ENCODE peak calls at places on chromosomes 12 and 14, in five cellular contexts. One of them, this sample, is unnamed.

GRCh38 chr14:101495284-101495683 is 66.0 kb upstream of the DIO3 start:
- DNase-seq in lung: no peak
- DNase-seq in prostate gland: no peak
- DNase-seq in astrocyte of the spinal cord: no peak
- DNase-seq in fibroblast of mammary gland: no peak
- DNase-seq in this sample: no peak

GRCh38 chr12:14853966-14854365 is 10.6 kb upstream of the ART4 start:
- DNase-seq in lung: no peak
- DNase-seq in prostate gland: no peak
- DNase-seq in astrocyte of the spinal cord: no peak
- DNase-seq in fibroblast of mammary gland: no peak
- DNase-seq in this sample: peak

GRCh38 chr12:52390739-52391617 is 5.5 kb upstream of the KRT84 start:
- DNase-seq in lung: no peak
- DNase-seq in prostate gland: no peak
- DNase-seq in astrocyte of the spinal cord: no peak
- DNase-seq in fibroblast of mammary gland: peak
- DNase-seq in this sample: peak

GRCh38 chr12:40393031-40393430 is 168.2 kb downstream of the LRRK2 start:
- DNase-seq in lung: no peak
- DNase-seq in prostate gland: no peak
- DNase-seq in astrocyte of the spinal cord: no peak
- DNase-seq in fibroblast of mammary gland: no peak
- DNase-seq in this sample: no peak

GRCh38 chr14:54338696-54339317 is 58.0 kb upstream of the CDKN3 start:
- DNase-seq in lung: peak
- DNase-seq in prostate gland: no peak
- DNase-seq in astrocyte of the spinal cord: peak
- DNase-seq in fibroblast of mammary gland: peak
- DNase-seq in this sample: peak

GRCh38 chr14:61663312-61663974 is 31.9 kb upstream of the HIF1A start:
- DNase-seq in lung: no peak
- DNase-seq in prostate gland: no peak
- DNase-seq in astrocyte of the spinal cord: no peak
- DNase-seq in fibroblast of mammary gland: no peak
- DNase-seq in this sample: no peak

GRCh38 chr14:69312608-69313007 is 52.6 kb downstream of the GALNT16 start:
- DNase-seq in lung: no peak
- DNase-seq in prostate gland: peak
- DNase-seq in astrocyte of the spinal cord: no peak
- DNase-seq in fibroblast of mammary gland: no peak
- DNase-seq in this sample: no peak

GRCh38 chr12:119652665-119653064 is 15.3 kb upstream of the PRKAB1 start:
- DNase-seq in lung: no peak
- DNase-seq in prostate gland: no peak
- DNase-seq in astrocyte of the spinal cord: no peak
- DNase-seq in fibroblast of mammary gland: no peak
- DNase-seq in this sample: no peak

GRCh38 chr14:70754989-70755388 is 54.3 kb downstream of the MAP3K9 start:
- DNase-seq in lung: peak
- DNase-seq in prostate gland: peak
- DNase-seq in astrocyte of the spinal cord: peak
- DNase-seq in fibroblast of mammary gland: no peak
- DNase-seq in this sample: peak

GRCh38 chr12:108043750-108044149 is 85.3 kb upstream of the WSCD2 start:
- DNase-seq in lung: no peak
- DNase-seq in prostate gland: no peak
- DNase-seq in astrocyte of the spinal cord: no peak
- DNase-seq in fibroblast of mammary gland: no peak
- DNase-seq in this sample: no peak

GRCh38 chr14:103057028-103057371 is 349 bp downstream of the CDC42BPB start:
- DNase-seq in lung: no peak
- DNase-seq in prostate gland: no peak
- DNase-seq in astrocyte of the spinal cord: peak
- DNase-seq in fibroblast of mammary gland: no peak
- DNase-seq in this sample: no peak

GRCh38 chr12:13375583-13376413 is 179.3 kb downstream of the EMP1 start:
- DNase-seq in lung: no peak
- DNase-seq in prostate gland: no peak
- DNase-seq in astrocyte of the spinal cord: no peak
- DNase-seq in fibroblast of mammary gland: no peak
- DNase-seq in this sample: no peak

GRCh38 chr12:103793046-103793445 is 48.0 kb downstream of the NT5DC3 start:
- DNase-seq in lung: no peak
- DNase-seq in prostate gland: no peak
- DNase-seq in astrocyte of the spinal cord: no peak
- DNase-seq in fibroblast of mammary gland: no peak
- DNase-seq in this sample: no peak

GRCh38 chr14:79598339-79598738 is 613.0 kb downstream of the DIO2 start:
- DNase-seq in lung: no peak
- DNase-seq in prostate gland: no peak
- DNase-seq in astrocyte of the spinal cord: peak
- DNase-seq in fibroblast of mammary gland: peak
- DNase-seq in this sample: peak

GRCh38 chr14:38910092-38910491 is 192.9 kb downstream of the SEC23A start:
- DNase-seq in lung: no peak
- DNase-seq in prostate gland: no peak
- DNase-seq in astrocyte of the spinal cord: no peak
- DNase-seq in fibroblast of mammary gland: no peak
- DNase-seq in this sample: no peak

GRCh38 chr12:109765493-109765810 is 51.8 kb downstream of the FAM222A start:
- DNase-seq in lung: no peak
- DNase-seq in prostate gland: no peak
- DNase-seq in astrocyte of the spinal cord: no peak
- DNase-seq in fibroblast of mammary gland: no peak
- DNase-seq in this sample: no peak

GRCh38 chr14:103562135-103562384 is 397 bp downstream of the BAG5 start:
- DNase-seq in lung: no peak
- DNase-seq in prostate gland: no peak
- DNase-seq in astrocyte of the spinal cord: no peak
- DNase-seq in fibroblast of mammary gland: no peak
- DNase-seq in this sample: peak

GRCh38 chr12:10115890-10116289 is 14.1 kb downstream of the CLEC7A start:
- DNase-seq in lung: no peak
- DNase-seq in prostate gland: no peak
- DNase-seq in astrocyte of the spinal cord: no peak
- DNase-seq in fibroblast of mammary gland: no peak
- DNase-seq in this sample: no peak

GRCh38 chr12:68803948-68804653 is 3.9 kb upstream of the MDM2 start:
- DNase-seq in lung: no peak
- DNase-seq in prostate gland: no peak
- DNase-seq in astrocyte of the spinal cord: no peak
- DNase-seq in fibroblast of mammary gland: no peak
- DNase-seq in this sample: no peak

GRCh38 chr12:52197371-52198231 is 5.8 kb upstream of the KRT80 start:
- DNase-seq in lung: peak
- DNase-seq in prostate gland: no peak
- DNase-seq in astrocyte of the spinal cord: no peak
- DNase-seq in fibroblast of mammary gland: no peak
- DNase-seq in this sample: no peak

GRCh38 chr14:51498411-51499227 is 153.1 kb upstream of the FRMD6 start:
- DNase-seq in lung: no peak
- DNase-seq in prostate gland: peak
- DNase-seq in astrocyte of the spinal cord: no peak
- DNase-seq in fibroblast of mammary gland: peak
- DNase-seq in this sample: peak

GRCh38 chr14:69529563-69529962 is 45.0 kb downstream of the PLEKHD1 start:
- DNase-seq in lung: no peak
- DNase-seq in prostate gland: no peak
- DNase-seq in astrocyte of the spinal cord: no peak
- DNase-seq in fibroblast of mammary gland: no peak
- DNase-seq in this sample: no peak

GRCh38 chr14:68312884-68313725 is 479.8 kb downstream of the ZFP36L1 start:
- DNase-seq in lung: no peak
- DNase-seq in prostate gland: no peak
- DNase-seq in astrocyte of the spinal cord: no peak
- DNase-seq in fibroblast of mammary gland: no peak
- DNase-seq in this sample: no peak

GRCh38 chr12:457676-458075 is 2.1 kb upstream of the B4GALNT3 start:
- DNase-seq in lung: no peak
- DNase-seq in prostate gland: no peak
- DNase-seq in astrocyte of the spinal cord: no peak
- DNase-seq in fibroblast of mammary gland: no peak
- DNase-seq in this sample: no peak

GRCh38 chr12:124480469-124481256 is 86.7 kb downstream of the NCOR2 start:
- DNase-seq in lung: no peak
- DNase-seq in prostate gland: no peak
- DNase-seq in astrocyte of the spinal cord: peak
- DNase-seq in fibroblast of mammary gland: peak
- DNase-seq in this sample: peak

GRCh38 chr14:98698341-98698740 is 573.7 kb downstream of the BCL11B start:
- DNase-seq in lung: no peak
- DNase-seq in prostate gland: no peak
- DNase-seq in astrocyte of the spinal cord: no peak
- DNase-seq in fibroblast of mammary gland: no peak
- DNase-seq in this sample: no peak

GRCh38 chr12:71854594-71854993 is 15.0 kb downstream of the TBC1D15 start:
- DNase-seq in lung: no peak
- DNase-seq in prostate gland: no peak
- DNase-seq in astrocyte of the spinal cord: no peak
- DNase-seq in fibroblast of mammary gland: no peak
- DNase-seq in this sample: no peak

GRCh38 chr14:35827678-35828472 is 1.7 kb downstream of the BRMS1L start:
- DNase-seq in lung: no peak
- DNase-seq in prostate gland: no peak
- DNase-seq in astrocyte of the spinal cord: no peak
- DNase-seq in fibroblast of mammary gland: no peak
- DNase-seq in this sample: no peak

GRCh38 chr12:102543494-102543893 is 63.1 kb upstream of the IGF1 start:
- DNase-seq in lung: no peak
- DNase-seq in prostate gland: no peak
- DNase-seq in astrocyte of the spinal cord: no peak
- DNase-seq in fibroblast of mammary gland: no peak
- DNase-seq in this sample: no peak

GRCh38 chr14:28757790-28758189 is 8.8 kb upstream of the FOXG1 start:
- DNase-seq in lung: no peak
- DNase-seq in prostate gland: no peak
- DNase-seq in astrocyte of the spinal cord: no peak
- DNase-seq in fibroblast of mammary gland: no peak
- DNase-seq in this sample: no peak

GRCh38 chr14:28755198-28755794 is 11.3 kb upstream of the FOXG1 start:
- DNase-seq in lung: no peak
- DNase-seq in prostate gland: no peak
- DNase-seq in astrocyte of the spinal cord: no peak
- DNase-seq in fibroblast of mammary gland: no peak
- DNase-seq in this sample: no peak

GRCh38 chr14:28755930-28756895 is 10.4 kb upstream of the FOXG1 start:
- DNase-seq in lung: no peak
- DNase-seq in prostate gland: no peak
- DNase-seq in astrocyte of the spinal cord: no peak
- DNase-seq in fibroblast of mammary gland: no peak
- DNase-seq in this sample: no peak

GRCh38 chr14:28758253-28758915 is 8.2 kb upstream of the FOXG1 start:
- DNase-seq in lung: no peak
- DNase-seq in prostate gland: no peak
- DNase-seq in astrocyte of the spinal cord: peak
- DNase-seq in fibroblast of mammary gland: no peak
- DNase-seq in this sample: no peak

DNA sequence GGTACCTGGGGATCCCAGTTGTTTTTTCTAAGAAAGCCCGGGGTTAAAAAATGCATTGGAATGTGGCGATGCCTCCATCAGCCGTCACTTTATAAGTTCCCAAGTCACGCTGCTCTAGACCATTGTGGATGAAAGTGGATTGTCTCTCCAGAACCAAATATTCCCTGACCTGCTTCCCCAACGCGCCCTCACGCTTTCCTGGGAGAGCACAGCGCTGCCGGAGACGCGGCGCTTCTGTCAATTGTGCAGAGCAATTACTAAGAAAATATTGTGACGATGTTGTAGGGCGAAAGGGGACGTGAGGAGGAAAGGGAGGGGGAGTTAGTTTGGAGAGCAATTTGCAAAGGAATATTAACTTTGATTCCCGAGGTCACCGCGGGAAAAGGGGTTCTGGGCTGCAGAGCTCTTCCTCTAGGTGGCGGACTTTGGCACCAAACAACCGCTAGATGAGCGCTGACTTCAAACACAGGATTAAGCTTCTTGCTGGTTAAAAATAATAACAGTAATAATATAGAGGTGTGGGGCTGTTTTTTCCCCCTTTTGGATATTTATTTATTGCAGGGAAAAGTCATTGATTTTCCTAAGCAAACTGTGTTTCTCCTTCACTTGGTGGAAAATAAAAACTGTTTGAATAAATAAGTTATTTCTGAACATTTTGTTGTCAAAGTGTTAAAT is 9.6 kb upstream of the FOXG1 start:
- DNase-seq in lung: no peak
- DNase-seq in prostate gland: no peak
- DNase-seq in astrocyte of the spinal cord: peak
- DNase-seq in fibroblast of mammary gland: peak
- DNase-seq in this sample: peak
- H3K4me3 ChIP-seq in lung: no peak
- H3K4me3 ChIP-seq in prostate gland: no peak
- H3K4me3 ChIP-seq in astrocyte of the spinal cord: no peak
- H3K4me3 ChIP-seq in fibroblast of mammary gland: no peak
- H3K4me3 ChIP-seq in this sample: peak

DNA sequence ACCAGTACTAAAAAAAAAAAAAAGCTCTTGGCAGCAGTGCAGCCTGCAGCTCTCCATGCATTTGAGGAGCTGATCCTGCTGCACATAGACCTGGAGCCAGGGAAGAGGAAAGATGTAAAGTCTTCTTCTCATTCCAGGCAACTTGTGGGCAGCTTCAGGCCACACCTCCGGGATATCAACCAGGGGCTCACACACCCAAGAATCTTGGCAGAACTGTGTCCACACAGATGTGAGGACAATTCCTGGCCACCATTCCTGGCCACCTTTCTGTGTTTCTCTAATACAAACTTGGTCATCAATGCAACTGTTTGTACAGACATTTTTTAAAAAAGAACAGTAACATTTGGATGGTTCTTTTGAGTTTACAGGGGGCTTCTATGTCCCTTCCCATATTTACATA is 72.7 kb downstream of the TMEM132C start:
- DNase-seq in lung: no peak
- DNase-seq in prostate gland: no peak
- DNase-seq in astrocyte of the spinal cord: no peak
- DNase-seq in fibroblast of mammary gland: no peak
- DNase-seq in this sample: no peak
- H3K4me3 ChIP-seq in lung: no peak
- H3K4me3 ChIP-seq in prostate gland: no peak
- H3K4me3 ChIP-seq in astrocyte of the spinal cord: no peak
- H3K4me3 ChIP-seq in fibroblast of mammary gland: no peak
- H3K4me3 ChIP-seq in this sample: no peak

DNA sequence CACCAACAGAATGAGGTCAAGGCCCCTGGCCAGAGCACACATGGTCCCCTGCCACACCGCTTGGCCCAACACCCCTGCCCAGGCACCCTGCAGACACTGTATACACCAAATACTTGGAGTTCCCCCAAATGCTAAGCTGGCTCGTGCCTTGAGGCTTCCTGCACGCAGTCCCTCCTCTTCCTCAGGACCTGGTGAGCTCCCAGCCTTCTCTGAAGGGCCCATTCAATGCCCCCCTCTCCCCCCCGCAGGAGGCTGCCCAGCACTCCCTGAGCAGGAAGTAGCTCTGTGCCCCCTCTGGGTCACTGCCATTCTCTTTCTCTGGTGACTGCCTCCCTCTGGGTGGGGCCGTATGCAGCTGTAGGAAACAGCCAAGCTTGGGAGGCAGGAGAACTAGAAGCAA is 75.3 kb downstream of the ITPK1 start:
- DNase-seq in lung: no peak
- DNase-seq in prostate gland: no peak
- DNase-seq in astrocyte of the spinal cord: no peak
- DNase-seq in fibroblast of mammary gland: no peak
- DNase-seq in this sample: no peak
- H3K4me3 ChIP-seq in lung: no peak
- H3K4me3 ChIP-seq in prostate gland: no peak
- H3K4me3 ChIP-seq in astrocyte of the spinal cord: no peak
- H3K4me3 ChIP-seq in fibroblast of mammary gland: no peak
- H3K4me3 ChIP-seq in this sample: no peak

GRCh38 chr12:118359541-118359915 is 13.2 kb downstream of the TAOK3 start:
- DNase-seq in lung: no peak
- DNase-seq in prostate gland: no peak
- DNase-seq in astrocyte of the spinal cord: no peak
- DNase-seq in fibroblast of mammary gland: no peak
- DNase-seq in this sample: no peak
- H3K4me3 ChIP-seq in lung: no peak
- H3K4me3 ChIP-seq in prostate gland: no peak
- H3K4me3 ChIP-seq in astrocyte of the spinal cord: no peak
- H3K4me3 ChIP-seq in fibroblast of mammary gland: no peak
- H3K4me3 ChIP-seq in this sample: no peak

This sample was measured in fibroblast of the aortic adventitia.